ENCODE peak calls at places on chromosomes 1 and 21, in ten cellular contexts. A is AG10803, C is IMR-90, J is ascending aorta, V is dorsolateral prefrontal cortex, B is psoas muscle, X is brain microvascular endothelial cell, H is GM12865, I is coronary artery, T is breast epithelium. Q is an unnamed sample.
A peak's percentile ranks its signal among the peaks of the same experiment; 100 is the strongest.

GRCh38 chr1:210231846-210232523 is 611 bp upstream of the SERTAD4 start:
- DNase-seq in A (peak; percentile 61), C (no peak), J (no peak), V (no peak), B (peak; percentile 34), X (no peak), H (no peak), I (no peak), T (no peak), Q (peak; percentile 62)

GRCh38 chr1:117897551-117897950 is 31.9 kb downstream of the GDAP2 start:
- DNase-seq in A (peak; percentile 5), C (peak; percentile 50), J (no peak), V (no peak), B (no peak), X (peak; percentile 64), H (no peak), I (no peak), T (no peak), Q (no peak)

GRCh38 chr1:172373864-172374263 is 46.6 kb upstream of the C1orf105 start:
- DNase-seq in A (peak; percentile 33), C (no peak), J (no peak), V (no peak), B (no peak), X (peak; percentile 32), H (no peak), I (no peak), T (no peak), Q (no peak)

GRCh38 chr1:20141466-20141865 is 2.3 kb downstream of the PLA2G2F start:
- DNase-seq in A (no peak), C (no peak), J (no peak), V (peak; percentile 12), B (no peak), X (no peak), H (no peak), I (peak; percentile 61), T (no peak), Q (no peak)

GRCh38 chr1:156489166-156489934 is 11.2 kb downstream of the MEF2D start:
- DNase-seq in A (no peak), C (peak; percentile 36), J (no peak), V (peak; percentile 89), B (peak; percentile 80), X (no peak), H (peak; percentile 82), I (no peak), T (no peak), Q (no peak)

GRCh38 chr1:177119311-177119710 is 45.2 kb downstream of the ASTN1 start:
- DNase-seq in A (no peak), C (no peak), J (no peak), V (no peak), B (no peak), X (no peak), H (no peak), I (no peak), T (no peak), Q (no peak)

GRCh38 chr1:7513081-7513480 is 258.0 kb upstream of the VAMP3 start:
- DNase-seq in A (peak; percentile 16), C (peak; percentile 51), J (no peak), V (no peak), B (no peak), X (no peak), H (no peak), I (no peak), T (no peak), Q (no peak)

GRCh38 chr1:217433664-217434063 is 197.2 kb downstream of the GPATCH2 start:
- DNase-seq in A (no peak), C (no peak), J (no peak), V (no peak), B (no peak), X (no peak), H (no peak), I (no peak), T (no peak), Q (no peak)

GRCh38 chr21:23949493-23949892 is 1657.8 kb downstream of the MRPL39 start:
- DNase-seq in A (no peak), C (no peak), J (no peak), V (no peak), B (no peak), X (no peak), H (no peak), I (no peak), T (no peak), Q (no peak)

GRCh38 chr1:7504438-7504720 is 266.7 kb upstream of the VAMP3 start:
- DNase-seq in A (no peak), C (no peak), J (no peak), V (no peak), B (no peak), X (no peak), H (no peak), I (no peak), T (no peak), Q (no peak)

GRCh38 chr1:10052347-10052746 is 19.6 kb downstream of the UBE4B start:
- DNase-seq in A (no peak), C (no peak), J (no peak), V (no peak), B (no peak), X (no peak), H (no peak), I (no peak), T (no peak), Q (no peak)

GRCh38 chr1:153513023-153513422 is 22.8 kb downstream of the S100A6 start:
- DNase-seq in A (no peak), C (no peak), J (no peak), V (no peak), B (no peak), X (no peak), H (no peak), I (peak; percentile 58), T (no peak), Q (no peak)
- TF ChIP-seq CTCF in A (no peak), C (no peak), J (no peak), V (no peak), B (no peak), X (no peak), H (no peak), I (no peak), T (no peak), Q (no peak)

GRCh38 chr1:225364439-225364838 is 63.4 kb downstream of the LBR start:
- DNase-seq in A (no peak), C (no peak), J (no peak), V (no peak), B (no peak), X (no peak), H (no peak), I (no peak), T (no peak), Q (no peak)

GRCh38 chr1:225366016-225366415 is 61.8 kb downstream of the LBR start:
- DNase-seq in A (no peak), C (no peak), J (no peak), V (no peak), B (no peak), X (no peak), H (no peak), I (no peak), T (no peak), Q (no peak)

GRCh38 chr1:225368036-225368552 is 59.7 kb downstream of the LBR start:
- DNase-seq in A (peak; percentile 10), C (no peak), J (no peak), V (no peak), B (no peak), X (no peak), H (no peak), I (no peak), T (no peak), Q (no peak)

GRCh38 chr1:225362805-225363204 is 65.0 kb downstream of the LBR start:
- DNase-seq in A (no peak), C (no peak), J (no peak), V (no peak), B (no peak), X (no peak), H (no peak), I (no peak), T (no peak), Q (no peak)

DNA sequence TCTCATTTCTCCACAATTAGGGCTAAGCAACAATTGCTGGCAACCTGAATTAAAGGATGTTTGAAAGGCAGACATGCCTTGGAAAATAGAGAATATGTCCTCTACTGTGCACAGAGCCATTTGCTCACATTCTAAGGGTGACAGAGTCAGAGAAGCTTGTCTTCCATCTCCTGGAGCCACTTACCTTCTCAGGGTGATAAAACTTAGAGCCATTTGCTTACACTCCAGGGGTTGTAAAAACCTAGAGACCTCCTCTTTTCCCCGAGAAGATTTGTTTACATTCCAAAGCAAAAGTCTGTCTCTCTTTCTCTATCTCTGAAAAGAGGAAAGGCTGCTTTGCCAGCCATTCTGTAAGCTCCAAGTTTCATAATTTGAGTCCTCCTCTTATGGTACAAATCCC is 61.3 kb downstream of the LBR start:
- DNase-seq in A (no peak), C (no peak), J (no peak), V (no peak), B (no peak), X (no peak), H (no peak), I (no peak), T (no peak), Q (no peak)
- H3K4me3 ChIP-seq in A (no peak overlapping the region), C (no peak overlapping the region), J (no peak overlapping the region), V (no peak overlapping the region), B (no peak overlapping the region), X (no peak overlapping the region), H (no peak overlapping the region), I (no peak overlapping the region), T (no peak overlapping the region), Q (no peak overlapping the region)

GRCh38 chr1:81549588-81550127 is 251.1 kb upstream of the ADGRL2 start:
- DNase-seq in A (peak; percentile 50), C (peak; percentile 52), J (no peak), V (no peak), B (no peak), X (peak; percentile 27), H (peak; percentile 63), I (no peak), T (no peak), Q (no peak)
- TF ChIP-seq CTCF in A (peak; percentile 67), C (peak; percentile 65), J (no peak), V (peak; percentile 32), B (peak; percentile 35), X (peak; percentile 57), H (peak; percentile 45), I (no peak), T (no peak), Q (peak; percentile 59)

GRCh38 chr1:234725177-234726132 is 115.5 kb upstream of the IRF2BP2 start:
- DNase-seq in A (peak; percentile 34), C (no peak), J (no peak), V (peak; percentile 50), B (no peak), X (no peak), H (peak; percentile 46), I (peak; percentile 80), T (peak; percentile 68), Q (no peak)
- H3K4me3 ChIP-seq in A (no peak overlapping the region), C (no peak overlapping the region), J (no peak overlapping the region), V (no peak overlapping the region), B (peak overlapping the region; percentile 35), X (no peak overlapping the region), H (peak overlapping the region; percentile 30), I (peak overlapping the region; percentile 54), T (peak overlapping the region; percentile 48), Q (no peak overlapping the region)

DNA sequence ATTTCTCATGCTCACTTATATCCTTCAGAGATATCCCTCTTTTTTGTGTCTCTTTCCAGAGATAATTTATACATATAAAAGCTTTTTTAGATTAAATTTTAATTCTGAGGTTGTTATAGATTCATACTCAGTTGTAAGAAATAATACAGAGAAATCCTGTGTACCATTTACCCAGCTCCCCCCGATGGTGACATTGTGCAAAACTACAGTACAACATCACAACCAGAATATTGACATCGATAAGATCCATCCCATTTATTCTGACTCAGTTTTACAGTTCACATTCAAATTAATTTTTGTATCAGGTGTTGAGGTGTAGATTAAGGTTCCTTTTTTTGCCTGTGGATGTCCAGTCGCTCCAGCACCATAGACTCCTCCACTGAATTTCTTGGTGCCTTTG is 14.3 kb downstream of the DMRTB1 start:
- DNase-seq in A (no peak), C (peak; percentile 30), J (no peak), V (no peak), B (no peak), X (peak; percentile 21), H (no peak), I (no peak), T (no peak), Q (no peak)
- TF ChIP-seq CTCF in A (peak; percentile 52), C (peak; percentile 55), J (no peak), V (no peak), B (no peak), X (peak; percentile 52), H (peak; percentile 3), I (no peak), T (no peak), Q (peak; percentile 56)

Q was measured in BJ.